ENCODE peak calls at places on chromosomes 13 and 19, in five cellular contexts. R is SK-N-SH, V is cardiac muscle cell, X is type B pancreatic cell, B is progenitor cell of endocrine pancreas. Q is an unnamed sample.

GRCh38 chr19:46762245-46762890 is 16.1 kb upstream of the STRN4 start:
- DNase-seq in V (no peak), B (no peak), X (no peak), R (no peak), Q (no peak)

GRCh38 chr19:42246143-42246868 is 3.9 kb upstream of the GSK3A start:
- DNase-seq in B (no peak), X (no peak), R (peak; percentile 74), V (peak; percentile 83), Q (peak; percentile 47)

GRCh38 chr13:98405107-98405571 is 171.8 kb downstream of the STK24 start:
- DNase-seq in V (peak; percentile 69), B (no peak), R (peak; percentile 60), X (no peak), Q (peak; percentile 38)

GRCh38 chr13:22278336-22278929 is 607.6 kb downstream of the FGF9 start:
- DNase-seq in B (peak; percentile 16), X (no peak), V (peak; percentile 10), R (peak; percentile 8), Q (peak; percentile 59)

GRCh38 chr19:7595466-7596133 is at the start of gene CAMSAP3:
- DNase-seq in B (peak; percentile 90), V (no peak), R (peak; percentile 90), X (no peak), Q (peak; percentile 88)

GRCh38 chr13:33057019-33057785 is 41.0 kb downstream of the KL start:
- DNase-seq in B (no peak), V (peak; percentile 29), X (no peak), R (peak; percentile 47), Q (no peak)

GRCh38 chr19:16040642-16041041 is 35.7 kb upstream of the TPM4 start:
- DNase-seq in V (peak; percentile 21), X (no peak), B (no peak), R (no peak), Q (no peak)

GRCh38 chr13:71609271-71609670 is 257.7 kb downstream of the DACH1 start:
- DNase-seq in V (no peak), B (no peak), R (no peak), X (no peak), Q (no peak)

GRCh38 chr13:83516781-83517180 is 365.5 kb downstream of the SLITRK1 start:
- DNase-seq in X (no peak), R (no peak), B (no peak), V (no peak), Q (no peak)

GRCh38 chr13:95865080-95865597 is 188.1 kb downstream of the UGGT2 start:
- DNase-seq in R (no peak), V (no peak), B (no peak), X (no peak), Q (peak; percentile 25)

GRCh38 chr13:76019421-76020044 is 383.4 kb downstream of the LMO7 start:
- DNase-seq in R (peak; percentile 11), V (no peak), X (no peak), B (peak; percentile 21), Q (peak; percentile 45)

GRCh38 chr13:47862841-47863240 is 138.2 kb downstream of the SUCLA2 start:
- DNase-seq in V (no peak), B (no peak), R (no peak), X (no peak), Q (no peak)

GRCh38 chr13:47853236-47853635 is 147.8 kb downstream of the SUCLA2 start:
- DNase-seq in B (no peak), R (no peak), V (peak; percentile 26), X (no peak), Q (no peak)

GRCh38 chr13:47858678-47859050 is 142.4 kb downstream of the SUCLA2 start:
- DNase-seq in B (no peak), V (peak; percentile 80), X (no peak), R (no peak), Q (no peak)

GRCh38 chr13:47858042-47858677 is 142.9 kb downstream of the SUCLA2 start:
- DNase-seq in R (no peak), V (no peak), B (no peak), X (no peak), Q (no peak)

GRCh38 chr13:47859129-47859528 is 141.9 kb downstream of the SUCLA2 start:
- DNase-seq in B (no peak), R (no peak), X (no peak), V (peak; percentile 15), Q (no peak)
- TF ChIP-seq CTCF in B (no peak), R (peak; percentile 32), X (no peak), V (no peak), Q (no peak)

GRCh38 chr19:33063356-33064116 is 1.2 kb downstream of the RHPN2 start:
- DNase-seq in V (peak; percentile 45), B (no peak), X (no peak), R (peak; percentile 57), Q (peak; percentile 22)

GRCh38 chr19:33066543-33066942 is 1.9 kb upstream of the RHPN2 start:
- DNase-seq in R (no peak), X (no peak), V (no peak), B (no peak), Q (no peak)

GRCh38 chr19:33064778-33065550 is at the start of gene RHPN2:
- DNase-seq in V (peak; percentile 82), X (peak; percentile 76), R (peak; percentile 96), B (peak; percentile 58), Q (peak; percentile 80)

GRCh38 chr19:33062902-33063301 is 1.8 kb downstream of the RHPN2 start:
- DNase-seq in V (no peak), R (no peak), B (no peak), X (no peak), Q (no peak)

GRCh38 chr19:33064117-33064777 is 441 bp downstream of the RHPN2 start:
- DNase-seq in X (peak; percentile 71), R (peak; percentile 84), B (peak; percentile 59), V (peak; percentile 15), Q (no peak)
- TF ChIP-seq CTCF in X (peak; percentile 49), R (peak; percentile 12), B (peak; percentile 46), V (no peak), Q (no peak)

GRCh38 chr13:42048625-42049453 is at the start of gene DGKH:
- DNase-seq in B (peak; percentile 52), X (peak; percentile 79), V (peak; percentile 85), R (peak; percentile 95), Q (peak; percentile 84)
- TF ChIP-seq CTCF in B (peak; percentile 31), X (peak; percentile 37), V (peak; percentile 10), R (peak; percentile 41), Q (no peak)

DNA sequence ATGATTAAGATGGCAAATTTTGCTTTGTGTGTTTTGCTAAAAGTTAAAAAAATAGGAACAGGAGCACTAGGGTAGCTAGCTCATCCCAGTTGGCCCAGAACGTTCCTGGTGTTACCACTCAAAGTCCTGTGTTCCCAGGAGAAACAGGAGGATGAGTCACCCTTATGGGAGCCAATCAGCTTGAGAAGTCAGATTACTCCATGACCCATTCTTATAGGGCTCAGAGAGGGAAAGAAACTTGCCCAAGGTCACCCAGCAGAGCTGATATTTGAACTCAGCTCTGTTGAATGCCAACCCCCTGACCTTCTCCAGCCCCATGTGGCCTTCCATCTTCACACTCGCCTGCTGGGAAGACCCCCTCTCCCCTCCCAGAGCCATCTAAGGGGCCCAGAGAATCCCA is 13.0 kb downstream of the NMRK2 start:
- DNase-seq in B (no peak), R (no peak), X (no peak), V (peak; percentile 38), Q (no peak)
- TF ChIP-seq CTCF in B (no peak), R (no peak), X (no peak), V (no peak), Q (no peak)

DNA sequence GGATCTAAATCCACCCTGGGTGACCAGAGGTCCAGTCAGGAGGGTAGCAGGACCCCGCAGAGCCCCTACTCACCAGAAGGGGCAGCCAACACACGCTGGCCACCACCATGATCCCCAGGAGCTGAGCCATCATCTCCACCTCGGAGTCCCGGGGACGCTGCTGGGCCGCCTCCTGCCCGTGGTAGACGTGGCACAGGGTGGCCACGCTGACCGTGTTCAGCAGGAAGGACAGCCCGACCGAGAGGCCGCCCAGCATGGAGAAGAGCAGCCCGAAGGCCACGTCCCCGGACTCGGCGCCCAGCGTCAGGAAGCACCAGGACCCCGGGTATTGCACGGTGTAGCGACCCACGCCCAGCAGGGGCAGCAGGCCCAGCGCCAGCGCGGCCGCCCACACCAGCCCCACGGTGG is 6.9 kb downstream of the TBXA2R start:
- DNase-seq in X (no peak), B (no peak), V (no peak), R (peak; percentile 72), Q (no peak)
- TF ChIP-seq CTCF in X (peak; percentile 54), B (peak; percentile 26), V (peak; percentile 24), R (peak; percentile 33), Q (no peak)

GRCh38 chr13:45492538-45492937 is 27.8 kb downstream of the COG3 start:
- DNase-seq in X (no peak), R (no peak), V (peak; percentile 28), B (no peak), Q (no peak)

GRCh38 chr13:45490068-45490467 is 25.3 kb downstream of the COG3 start:
- DNase-seq in V (no peak), R (peak; percentile 27), X (no peak), B (no peak), Q (no peak)
- TF ChIP-seq CTCF in V (no peak), R (peak; percentile 42), X (peak; percentile 47), B (peak; percentile 46), Q (no peak)

GRCh38 chr19:588093-588742 is 1.5 kb upstream of the HCN2 start:
- DNase-seq in R (peak; percentile 92), B (peak; percentile 41), X (no peak), V (peak; percentile 86), Q (peak; percentile 72)
- TF ChIP-seq CTCF in R (peak; percentile 72), B (peak; percentile 55), X (peak; percentile 69), V (peak; percentile 72), Q (peak; percentile 40)

GRCh38 chr13:39037880-39038568 is at the start of the genes NHLRC3 and PROSER1:
- DNase-seq in X (peak; percentile 87), V (peak; percentile 98), B (peak; percentile 53), R (peak; percentile 87), Q (peak; percentile 82)
- TF ChIP-seq CTCF in X (no peak), V (no peak), B (no peak), R (no peak), Q (no peak)

GRCh38 chr19:40604647-40605200 is 3.6 kb downstream of the LTBP4 start:
- DNase-seq in B (no peak), X (no peak), R (no peak), V (no peak), Q (no peak)
- TF ChIP-seq CTCF in B (no peak), X (no peak), R (no peak), V (no peak), Q (no peak)

GRCh38 chr13:105552078-105552477 is 983.4 kb downstream of the EFNB2 start:
- DNase-seq in X (no peak), V (no peak), R (no peak), B (no peak), Q (no peak)
- TF ChIP-seq CTCF in X (no peak), V (no peak), R (no peak), B (no peak), Q (no peak)